ENCODE peak calls at places on chromosomes 6 and 20, in five cellular contexts. J is HepG2, E is astrocyte of the spinal cord, H is RWPE1, X is left ventricle myocardium inferior. U is an unnamed sample.

GRCh38 chr6:32818867-32819266 is 2.1 kb upstream of the HLA-DOB start:
- DNase-seq in E (no peak), J (no peak), X (no peak), H (no peak), U (no peak)

GRCh38 chr6:149918151-149918905 is 4.6 kb downstream of the RAET1G start:
- DNase-seq in J (no peak), X (no peak), E (no peak), H (no peak), U (no peak)

GRCh38 chr20:44398303-44398702 is 42.8 kb downstream of the HNF4A start:
- DNase-seq in J (no peak), E (peak), H (peak), X (no peak), U (peak)

GRCh38 chr6:16570946-16571345 is 190.3 kb downstream of the ATXN1 start:
- DNase-seq in H (no peak), E (no peak), J (no peak), X (no peak), U (no peak)

GRCh38 chr20:62776692-62777527 is 19.4 kb upstream of the MRGBP start:
- DNase-seq in H (peak), X (no peak), J (peak), E (no peak), U (no peak)

GRCh38 chr6:7629321-7629720 is 39.3 kb downstream of the SNRNP48 start:
- DNase-seq in E (no peak), H (no peak), X (no peak), J (no peak), U (no peak)

GRCh38 chr6:70622426-70622825 is 45.3 kb upstream of the SMAP1 start:
- DNase-seq in X (no peak), J (no peak), E (no peak), H (no peak), U (no peak)

GRCh38 chr6:21263531-21264287 is 329.8 kb upstream of the SOX4 start:
- DNase-seq in E (peak), X (no peak), J (no peak), H (peak), U (no peak)

GRCh38 chr6:149076355-149076734 is 241.2 kb upstream of the TAB2 start:
- DNase-seq in X (no peak), E (no peak), J (no peak), H (no peak), U (no peak)

GRCh38 chr6:168299541-168300511 is 19.8 kb downstream of the DACT2 start:
- DNase-seq in E (no peak), X (no peak), J (no peak), H (no peak), U (no peak)

GRCh38 chr6:127297502-127298070 is 30.9 kb downstream of the RNF146 start:
- DNase-seq in E (no peak), X (no peak), J (peak), H (no peak), U (no peak)

GRCh38 chr20:46164166-46164565 is 46.1 kb downstream of the CD40 start:
- DNase-seq in J (no peak), E (no peak), H (no peak), X (no peak), U (no peak)

GRCh38 chr6:39688494-39688893 is 36.7 kb downstream of the KIF6 start:
- DNase-seq in E (peak), X (no peak), H (no peak), J (no peak), U (peak)

GRCh38 chr6:93300661-93301060 is 118.7 kb downstream of the EPHA7 start:
- DNase-seq in J (no peak), E (no peak), H (no peak), X (no peak), U (no peak)

GRCh38 chr20:36094497-36094896 is 60.0 kb upstream of the EPB41L1 start:
- DNase-seq in X (no peak), H (no peak), E (no peak), J (no peak), U (no peak)

DNA sequence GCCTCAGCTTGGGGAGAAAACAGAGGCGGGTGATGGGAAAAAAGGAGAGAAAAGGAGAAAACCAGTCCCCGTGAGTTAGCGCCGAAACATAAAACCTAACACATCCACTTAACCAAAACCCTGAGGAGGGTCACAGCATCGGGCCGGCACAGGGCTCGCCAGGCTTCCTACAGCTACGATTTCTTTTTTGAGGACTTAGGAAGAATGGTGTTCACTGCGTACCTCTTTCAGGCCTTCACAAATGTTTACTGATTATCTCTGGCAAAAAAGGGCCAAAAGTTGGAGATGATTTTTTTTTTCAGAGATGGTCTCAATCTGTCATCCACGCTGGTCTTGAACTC is 48.8 kb downstream of the DSTN start:
- DNase-seq in X (no peak), E (no peak), J (no peak), H (no peak), U (no peak)
- TF ChIP-seq CTCF in X (no peak), E (no peak), J (no peak), H (no peak), U (no peak)

GRCh38 chr20:34956041-34956458 is 382 bp downstream of the MYH7B start:
- DNase-seq in X (no peak), J (no peak), E (no peak), H (no peak), U (no peak)
- TF ChIP-seq CTCF in X (peak), J (no peak), E (no peak), H (peak), U (no peak)

GRCh38 chr6:68225729-68226128 is 409.4 kb upstream of the ADGRB3 start:
- DNase-seq in X (no peak), J (no peak), H (no peak), E (no peak), U (no peak)

GRCh38 chr6:68229566-68229965 is 405.5 kb upstream of the ADGRB3 start:
- DNase-seq in H (no peak), J (no peak), X (no peak), E (peak), U (peak)

GRCh38 chr6:68226460-68226859 is 408.6 kb upstream of the ADGRB3 start:
- DNase-seq in H (no peak), X (no peak), J (no peak), E (peak), U (no peak)
- TF ChIP-seq CTCF in H (no peak), X (peak), J (peak), E (peak), U (peak)

GRCh38 chr6:35972471-35972985 is 51.6 kb upstream of the SRPK1 start:
- DNase-seq in X (no peak), E (no peak), H (no peak), J (peak), U (peak)
- TF ChIP-seq CTCF in X (peak), E (no peak), H (no peak), J (peak), U (peak)

DNA sequence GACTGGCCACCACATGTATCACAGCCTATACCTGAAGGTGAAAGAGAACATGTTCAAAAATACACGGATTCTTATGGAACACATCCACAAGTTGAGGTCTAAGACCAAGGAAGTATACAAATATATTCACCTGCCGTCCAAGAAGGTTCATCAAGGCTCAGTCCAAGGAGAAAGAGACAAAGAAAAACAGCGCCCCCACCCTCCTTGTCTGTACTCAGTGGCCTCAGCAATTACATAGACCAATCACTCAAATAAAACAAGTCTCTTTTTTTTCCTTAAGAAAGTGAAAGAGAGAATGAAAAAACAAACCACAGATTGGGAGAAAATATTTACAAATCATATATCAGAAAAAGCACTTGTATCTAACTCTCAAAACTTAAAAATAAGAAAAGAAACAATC is 19.5 kb downstream of the CPXM1 start:
- DNase-seq in J (no peak), X (no peak), E (no peak), H (no peak), U (no peak)
- TF ChIP-seq CTCF in J (no peak), X (no peak), E (no peak), H (no peak), U (no peak)